ENCODE peak calls at places on chromosomes 4 and X, in six cellular contexts. F, X, Q, S, A and Z are unnamed samples.

GRCh38 chr4:79083406-79084010 is 144.3 kb upstream of the PAQR3 start:
- DNase-seq in F (peak), X (peak), Q (no peak), S (no peak), A (no peak), Z (no peak)

GRCh38 chr4:153618831-153619230 is 65.2 kb upstream of the TLR2 start:
- DNase-seq in F (no peak), X (no peak), Q (no peak), S (peak), A (peak), Z (no peak)

GRCh38 chr4:143358923-143359694 is 22.4 kb downstream of the GAB1 start:
- DNase-seq in F (no peak), X (no peak), Q (peak), S (peak), A (no peak), Z (no peak)

GRCh38 chr4:26377352-26378311 is 56.8 kb downstream of the RBPJ start:
- DNase-seq in F (no peak), X (no peak), Q (no peak), S (no peak), A (no peak), Z (no peak)

GRCh38 chrX:8424941-8425340 is 39.7 kb upstream of the VCX3B start:
- DNase-seq in F (no peak), X (no peak), Q (no peak), S (no peak), A (no peak), Z (no peak)

GRCh38 chr4:29375716-29376115 is 1344.5 kb upstream of the PCDH7 start:
- DNase-seq in F (no peak), X (no peak), Q (no peak), S (no peak), A (no peak), Z (no peak)

GRCh38 chr4:171947389-171947788 is 134.2 kb downstream of the GALNTL6 start:
- DNase-seq in F (no peak), X (no peak), Q (no peak), S (no peak), A (no peak), Z (no peak)

GRCh38 chr4:155568641-155569040 is 98.0 kb upstream of the GUCY1A1 start:
- DNase-seq in F (no peak), X (no peak), Q (no peak), S (no peak), A (no peak), Z (no peak)

GRCh38 chr4:145773581-145774234 is 93.8 kb downstream of the C4orf51 start:
- DNase-seq in F (no peak), X (no peak), Q (no peak), S (no peak), A (no peak), Z (no peak)

GRCh38 chr4:146478009-146478408 is 43.7 kb downstream of the SLC10A7 start:
- DNase-seq in F (no peak), X (no peak), Q (no peak), S (no peak), A (no peak), Z (no peak)

GRCh38 chr4:8181844-8182243 is 17.2 kb upstream of the SH3TC1 start:
- DNase-seq in F (no peak), X (no peak), Q (peak), S (no peak), A (peak), Z (no peak)

GRCh38 chr4:184097240-184097619 is 120.4 kb downstream of the ENPP6 start:
- DNase-seq in F (peak), X (peak), Q (peak), S (no peak), A (peak), Z (no peak)

GRCh38 chr4:109631709-109632108 is 71.5 kb downstream of the CASP6 start:
- DNase-seq in F (no peak), X (peak), Q (no peak), S (peak), A (peak), Z (no peak)

DNA sequence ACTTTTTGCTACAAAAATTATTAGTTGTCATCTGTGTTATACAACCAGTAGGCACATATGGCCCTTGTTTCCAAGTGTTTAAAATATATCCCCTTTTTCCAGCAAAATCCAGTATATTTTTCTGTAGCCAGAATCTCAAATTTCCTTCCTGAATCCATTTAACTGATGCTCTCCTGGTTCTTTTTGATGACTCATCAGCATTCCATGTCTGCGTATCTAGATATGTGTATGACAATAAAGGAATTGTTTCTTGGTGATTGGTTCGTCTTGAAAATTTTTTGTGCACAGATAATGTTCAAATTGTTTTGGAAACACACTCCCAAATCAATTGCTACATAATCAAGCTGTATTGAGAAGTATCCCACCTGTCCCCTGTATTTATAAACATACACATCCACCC is 98.3 kb downstream of the ITM2A start:
- DNase-seq in F (no peak), X (no peak), Q (no peak), S (no peak), A (no peak), Z (no peak)
- H3K27ac ChIP-seq in F (no peak), X (no peak), Q (no peak), S (no peak), A (no peak), Z (peak)

GRCh38 chr4:37845201-37845600 is 18.7 kb downstream of the PGM2 start:
- DNase-seq in F (no peak), X (no peak), Q (no peak), S (no peak), A (no peak), Z (no peak)
- H3K27ac ChIP-seq in F (no peak), X (no peak), Q (no peak), S (no peak), A (no peak), Z (no peak)

GRCh38 chr4:118755438-118756226 is 70.4 kb downstream of the METTL14 start:
- DNase-seq in F (no peak), X (no peak), Q (no peak), S (no peak), A (no peak), Z (no peak)

GRCh38 chr4:118753096-118753495 is 67.9 kb downstream of the METTL14 start:
- DNase-seq in F (no peak), X (no peak), Q (no peak), S (no peak), A (no peak), Z (no peak)

GRCh38 chr4:118756429-118756828 is 71.2 kb downstream of the METTL14 start:
- DNase-seq in F (no peak), X (no peak), Q (no peak), S (no peak), A (no peak), Z (no peak)

GRCh38 chr4:118753685-118754084 is 68.5 kb downstream of the METTL14 start:
- DNase-seq in F (no peak), X (no peak), Q (no peak), S (no peak), A (no peak), Z (no peak)

DNA sequence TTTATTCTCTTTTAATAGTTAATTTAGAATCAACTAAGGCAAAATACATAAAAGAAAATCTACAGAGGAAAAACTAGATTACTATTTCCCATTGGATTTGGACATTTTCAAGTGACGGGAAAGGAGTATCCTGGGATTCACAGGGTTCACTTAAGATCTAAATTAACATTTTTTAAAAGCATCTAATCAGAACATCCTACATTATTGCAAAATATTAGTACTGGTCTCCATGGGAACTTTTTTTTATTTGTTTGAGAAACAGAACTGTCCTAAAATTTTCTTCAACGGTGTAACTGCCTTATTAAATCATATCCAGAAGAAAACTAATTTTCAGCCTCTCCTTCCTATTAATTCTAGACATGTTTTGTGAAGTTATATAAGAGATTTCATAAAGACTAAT is 69.7 kb downstream of the METTL14 start:
- DNase-seq in F (no peak), X (no peak), Q (no peak), S (no peak), A (no peak), Z (no peak)
- H3K27ac ChIP-seq in F (peak), X (peak), Q (peak), S (no peak), A (no peak), Z (no peak)

DNA sequence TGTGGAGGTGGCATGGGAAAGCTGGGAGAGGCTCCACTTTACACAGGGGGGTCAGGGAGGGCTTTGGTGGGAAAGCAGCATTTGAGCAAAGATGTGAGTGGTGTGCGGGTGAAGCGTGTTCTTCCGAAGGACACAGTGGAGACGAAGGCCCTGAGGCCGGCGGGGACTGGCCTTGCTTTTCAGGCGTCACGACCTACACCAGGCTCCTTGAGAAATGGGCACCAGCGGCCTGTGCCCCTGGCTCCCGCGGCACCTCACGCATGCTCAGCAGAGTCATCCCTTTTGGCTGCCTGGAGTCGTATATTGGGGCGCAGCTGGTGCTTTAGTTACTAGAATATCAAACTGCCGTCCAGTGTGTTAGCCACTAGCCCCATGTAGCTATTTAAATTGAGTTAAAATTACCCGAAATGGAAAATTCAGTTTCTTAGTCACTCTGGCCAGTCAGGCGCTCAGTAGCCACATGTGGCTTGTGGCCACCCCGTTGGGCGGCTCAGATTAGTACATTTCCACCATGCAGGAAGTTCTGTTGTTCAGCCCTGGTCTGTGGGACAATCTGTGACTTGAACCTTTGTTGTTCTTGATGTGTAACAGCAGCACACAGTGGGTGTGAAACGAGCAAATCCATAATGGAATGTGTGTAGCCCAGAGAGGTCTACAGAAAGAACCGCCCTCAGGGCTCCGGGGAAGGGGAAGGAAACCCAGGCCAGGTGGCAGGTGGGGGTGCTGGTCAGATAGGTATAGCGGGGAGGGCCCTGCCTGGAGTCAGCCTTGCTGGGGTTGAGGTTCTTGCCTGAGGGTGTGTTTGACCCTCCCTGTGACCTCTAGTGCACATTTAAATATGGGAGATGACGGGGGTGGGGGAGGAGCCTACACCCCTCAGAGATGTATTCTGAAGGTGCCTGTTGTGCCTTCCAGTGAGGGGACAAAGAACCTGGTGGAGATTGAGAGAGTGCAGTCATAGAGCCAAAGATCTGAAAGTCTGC is 30.4 kb downstream of the TBC1D14 start:
- DNase-seq in F (no peak), X (no peak), Q (no peak), S (no peak), A (peak), Z (no peak)
- H3K27ac ChIP-seq in F (peak), X (peak), Q (peak), S (no peak), A (no peak), Z (peak)